ENCODE peak calls at places on chromosomes 5 and 9, in eight cellular contexts. Q, L, C, Z, O, D, K and F are unnamed samples.

GRCh38 chr5:154865466-154866184 is 7.2 kb downstream of the CNOT8 start:
- DNase-seq in Q (no peak), L (no peak), C (no peak), Z (no peak), O (no peak), D (no peak), K (peak; percentile 79), F (no peak)

GRCh38 chr5:127878174-127878750 is 175.1 kb downstream of the CCDC192 start:
- DNase-seq in Q (peak; percentile 36), L (no peak), C (peak; percentile 21), Z (no peak), O (peak; percentile 30), D (peak; percentile 81), K (peak; percentile 76), F (peak; percentile 60)

GRCh38 chr9:16203735-16204573 is 651.1 kb downstream of the CCDC171 start:
- DNase-seq in Q (no peak), L (no peak), C (no peak), Z (no peak), O (no peak), D (no peak), K (no peak), F (peak; percentile 60)

GRCh38 chr5:31232273-31232888 is 38.9 kb downstream of the CDH6 start:
- DNase-seq in Q (peak; percentile 7), L (peak; percentile 23), C (peak; percentile 70), Z (peak; percentile 74), O (peak; percentile 35), D (peak; percentile 22), K (peak; percentile 85), F (no peak)

GRCh38 chr5:55232194-55232984 is 1.0 kb downstream of the CCNO start:
- DNase-seq in Q (peak; percentile 27), L (no peak), C (peak; percentile 62), Z (no peak), O (no peak), D (peak; percentile 47), K (no peak), F (no peak)

GRCh38 chr5:142404046-142404477 is 79.2 kb upstream of the SPRY4 start:
- DNase-seq in Q (no peak), L (no peak), C (no peak), Z (no peak), O (no peak), D (no peak), K (peak; percentile 74), F (no peak)

GRCh38 chr5:10863763-10864383 is 102.8 kb upstream of the DAP start:
- DNase-seq in Q (peak; percentile 78), L (no peak), C (peak; percentile 11), Z (no peak), O (peak; percentile 71), D (peak; percentile 61), K (peak; percentile 69), F (peak; percentile 65)

GRCh38 chr5:137146402-137146889 is 352.7 kb downstream of the SPOCK1 start:
- DNase-seq in Q (no peak), L (peak; percentile 98), C (peak; percentile 88), Z (peak; percentile 91), O (no peak), D (no peak), K (peak; percentile 77), F (peak; percentile 81)

GRCh38 chr5:11608530-11608929 is 295.7 kb downstream of the CTNND2 start:
- DNase-seq in Q (no peak), L (no peak), C (no peak), Z (no peak), O (no peak), D (no peak), K (no peak), F (no peak)

GRCh38 chr5:130479045-130479804 is 575.0 kb downstream of the CHSY3 start:
- DNase-seq in Q (no peak), L (no peak), C (no peak), Z (no peak), O (no peak), D (no peak), K (no peak), F (no peak)

GRCh38 chr9:133702798-133703570 is 35.2 kb downstream of the SARDH start:
- DNase-seq in Q (peak; percentile 52), L (no peak), C (no peak), Z (no peak), O (no peak), D (no peak), K (no peak), F (no peak)

GRCh38 chr9:133199648-133200321 is 9.3 kb downstream of the OBP2B start:
- DNase-seq in Q (peak; percentile 81), L (no peak), C (no peak), Z (no peak), O (peak; percentile 11), D (peak; percentile 41), K (no peak), F (no peak)

GRCh38 chr9:134562146-134562753 is 79.4 kb upstream of the COL5A1 start:
- DNase-seq in Q (no peak), L (no peak), C (no peak), Z (no peak), O (no peak), D (no peak), K (no peak), F (peak; percentile 5)

GRCh38 chr5:65027149-65027548 is 258.4 kb downstream of the CWC27 start:
- DNase-seq in Q (peak; percentile 25), L (no peak), C (no peak), Z (no peak), O (peak; percentile 41), D (no peak), K (no peak), F (no peak)

GRCh38 chr9:105216440-105217178 is 27.8 kb upstream of the SLC44A1 start:
- DNase-seq in Q (no peak), L (no peak), C (no peak), Z (no peak), O (no peak), D (peak; percentile 60), K (peak; percentile 44), F (peak; percentile 17)

GRCh38 chr9:121567142-121568100 is 67.8 kb upstream of the GGTA1 start:
- DNase-seq in Q (no peak), L (no peak), C (no peak), Z (no peak), O (no peak), D (no peak), K (peak; percentile 18), F (no peak)